ENCODE peak calls at places on chromosomes 7 and 10, in six cellular contexts. One of them, this sample, is unnamed.

GRCh38 chr7:128398016-128398840 is 11.6 kb downstream of the IMPDH1 start:
- DNase-seq in renal cortical epithelial cell: no peak
- DNase-seq in fibroblast of lung: peak
- DNase-seq in memory B cell: peak
- DNase-seq in fibroblast of mammary gland: peak
- DNase-seq in EL: peak
- DNase-seq in this sample: no peak

GRCh38 chr7:55108401-55108800 is 89.6 kb downstream of the EGFR start:
- DNase-seq in renal cortical epithelial cell: no peak
- DNase-seq in fibroblast of lung: no peak
- DNase-seq in memory B cell: no peak
- DNase-seq in fibroblast of mammary gland: no peak
- DNase-seq in EL: no peak
- DNase-seq in this sample: no peak

GRCh38 chr7:133585003-133585668 is 332.3 kb downstream of the EXOC4 start:
- DNase-seq in renal cortical epithelial cell: no peak
- DNase-seq in fibroblast of lung: no peak
- DNase-seq in memory B cell: no peak
- DNase-seq in fibroblast of mammary gland: no peak
- DNase-seq in EL: no peak
- DNase-seq in this sample: no peak

GRCh38 chr10:6201511-6201975 is 1.2 kb upstream of the PFKFB3 start:
- DNase-seq in renal cortical epithelial cell: peak
- DNase-seq in fibroblast of lung: peak
- DNase-seq in memory B cell: peak
- DNase-seq in fibroblast of mammary gland: peak
- DNase-seq in EL: peak
- DNase-seq in this sample: peak

GRCh38 chr7:157739650-157740049 is 402.8 kb downstream of the DNAJB6 start:
- DNase-seq in renal cortical epithelial cell: no peak
- DNase-seq in fibroblast of lung: no peak
- DNase-seq in memory B cell: no peak
- DNase-seq in fibroblast of mammary gland: no peak
- DNase-seq in EL: no peak
- DNase-seq in this sample: no peak

GRCh38 chr7:142871260-142872105 is 14.1 kb downstream of the TRPV6 start:
- DNase-seq in renal cortical epithelial cell: no peak
- DNase-seq in fibroblast of lung: no peak
- DNase-seq in memory B cell: no peak
- DNase-seq in fibroblast of mammary gland: no peak
- DNase-seq in EL: no peak
- DNase-seq in this sample: no peak

GRCh38 chr10:4243651-4244050 is 458.6 kb upstream of the KLF6 start:
- DNase-seq in renal cortical epithelial cell: peak
- DNase-seq in fibroblast of lung: peak
- DNase-seq in memory B cell: no peak
- DNase-seq in fibroblast of mammary gland: peak
- DNase-seq in EL: peak
- DNase-seq in this sample: peak

GRCh38 chr10:21528452-21529235 is 3.2 kb upstream of the SKIDA1 start:
- DNase-seq in renal cortical epithelial cell: no peak
- DNase-seq in fibroblast of lung: peak
- DNase-seq in memory B cell: no peak
- DNase-seq in fibroblast of mammary gland: peak
- DNase-seq in EL: no peak
- DNase-seq in this sample: no peak

GRCh38 chr7:1083729-1084657 is 3.9 kb upstream of the GPER1 start:
- DNase-seq in renal cortical epithelial cell: no peak
- DNase-seq in fibroblast of lung: no peak
- DNase-seq in memory B cell: no peak
- DNase-seq in fibroblast of mammary gland: no peak
- DNase-seq in EL: no peak
- DNase-seq in this sample: no peak

GRCh38 chr7:86444245-86444644 is 199.5 kb upstream of the GRM3 start:
- DNase-seq in renal cortical epithelial cell: no peak
- DNase-seq in fibroblast of lung: no peak
- DNase-seq in memory B cell: no peak
- DNase-seq in fibroblast of mammary gland: no peak
- DNase-seq in EL: no peak
- DNase-seq in this sample: no peak

GRCh38 chr10:114068054-114068707 is 24.5 kb downstream of the ADRB1 start:
- DNase-seq in renal cortical epithelial cell: peak
- DNase-seq in fibroblast of lung: no peak
- DNase-seq in memory B cell: no peak
- DNase-seq in fibroblast of mammary gland: no peak
- DNase-seq in EL: peak
- DNase-seq in this sample: no peak

GRCh38 chr7:17097668-17098297 is 200.7 kb upstream of the AHR start:
- DNase-seq in renal cortical epithelial cell: peak
- DNase-seq in fibroblast of lung: no peak
- DNase-seq in memory B cell: no peak
- DNase-seq in fibroblast of mammary gland: no peak
- DNase-seq in EL: no peak
- DNase-seq in this sample: no peak

GRCh38 chr10:106175760-106176377 is 988.6 kb downstream of the SORCS1 start:
- DNase-seq in renal cortical epithelial cell: peak
- DNase-seq in fibroblast of lung: peak
- DNase-seq in memory B cell: no peak
- DNase-seq in fibroblast of mammary gland: peak
- DNase-seq in EL: peak
- DNase-seq in this sample: peak

GRCh38 chr10:118580702-118581101 is 14.7 kb downstream of the PRLHR start:
- DNase-seq in renal cortical epithelial cell: no peak
- DNase-seq in fibroblast of lung: no peak
- DNase-seq in memory B cell: no peak
- DNase-seq in fibroblast of mammary gland: no peak
- DNase-seq in EL: no peak
- DNase-seq in this sample: no peak

This sample was measured in kidney glomerular epithelial cell.